ENCODE peak calls at places on chromosomes 1 and 21, in six cellular contexts. A, E, M, N, Y and U are unnamed samples.

GRCh38 chr1:119987112-119987511 is 82.3 kb downstream of the NOTCH2 start:
- DNase-seq in A (no peak), E (no peak), M (no peak), N (peak), Y (no peak), U (no peak)

GRCh38 chr1:223639333-223639749 is 26.2 kb downstream of the CAPN8 start:
- DNase-seq in A (no peak), E (no peak), M (no peak), N (no peak), Y (no peak), U (no peak)

GRCh38 chr1:177170756-177171535 is at the start of gene BRINP2:
- DNase-seq in A (no peak), E (no peak), M (no peak), N (no peak), Y (peak), U (no peak)

GRCh38 chr1:108961198-108961597 is 2.1 kb downstream of the CLCC1 start:
- DNase-seq in A (no peak), E (no peak), M (no peak), N (no peak), Y (no peak), U (no peak)

GRCh38 chr21:34933609-34934345 is 115.3 kb downstream of the RUNX1 start:
- DNase-seq in A (peak), E (no peak), M (no peak), N (no peak), Y (no peak), U (no peak)

GRCh38 chr1:110671323-110671722 is 3.4 kb downstream of the KCNA3 start:
- DNase-seq in A (no peak), E (no peak), M (no peak), N (no peak), Y (no peak), U (no peak)

GRCh38 chr1:232952514-232953175 is 2.2 kb downstream of the NTPCR start:
- DNase-seq in A (peak), E (no peak), M (no peak), N (no peak), Y (peak), U (peak)

GRCh38 chr1:56357931-56358783 is 221.2 kb downstream of the PLPP3 start:
- DNase-seq in A (no peak), E (no peak), M (no peak), N (no peak), Y (no peak), U (no peak)

GRCh38 chr1:235102993-235103411 is 25.6 kb downstream of the TOMM20 start:
- DNase-seq in A (no peak), E (no peak), M (no peak), N (no peak), Y (peak), U (no peak)

GRCh38 chr1:229664133-229664689 is 38.2 kb downstream of the URB2 start:
- DNase-seq in A (peak), E (peak), M (peak), N (no peak), Y (no peak), U (no peak)

GRCh38 chr1:203799157-203799556 is 3.7 kb downstream of the ZBED6 start:
- DNase-seq in A (no peak), E (no peak), M (no peak), N (no peak), Y (no peak), U (no peak)

GRCh38 chr1:98749152-98749756 is 87.7 kb downstream of the SNX7 start:
- DNase-seq in A (no peak), E (no peak), M (no peak), N (no peak), Y (peak), U (no peak)

GRCh38 chr1:246632584-246633168 is 66.4 kb downstream of the CNST start:
- DNase-seq in A (no peak), E (no peak), M (no peak), N (peak), Y (no peak), U (no peak)

GRCh38 chr21:33244082-33244780 is 14.5 kb downstream of the IFNAR2 start:
- DNase-seq in A (no peak), E (no peak), M (no peak), N (no peak), Y (no peak), U (no peak)